ENCODE peak calls at places on chromosomes 1 and 21, in seven cellular contexts. X is stimulated activated naive CD8-positive, alpha-beta T cell treated with anti-CD3 and anti-CD28 coated beads, Interleukin-15, amount 100 ng/mL, for 72 hours; P is Kasumi-1; U is astrocyte; R is stimulated activated CD4-positive, alpha-beta T cell treated with anti-CD3 and anti-CD28 coated beads, Interleukin-12 subunit alpha, Interleukin-12 subunit beta, amount 100 ng/mL, for 4 hours; Q is neuronal stem cell; C is GM04504. J is an unnamed sample.

GRCh38 chr1:156522443-156522970 is 21.9 kb upstream of the MEF2D start:
- DNase-seq in U (no peak), Q (no peak), R (no peak), P (no peak), C (no peak), X (no peak), J (no peak)

GRCh38 chr1:230709619-230710542 is 4.0 kb downstream of the AGT start:
- DNase-seq in U (no peak), R (no peak), P (no peak), X (no peak), C (no peak), Q (no peak), J (no peak)

GRCh38 chr1:12405325-12406217 is 175.7 kb downstream of the VPS13D start:
- DNase-seq in C (no peak), X (no peak), Q (no peak), R (no peak), U (peak), P (peak), J (no peak)

GRCh38 chr21:16195896-16196443 is 466.2 kb downstream of the USP25 start:
- DNase-seq in C (no peak), P (no peak), X (no peak), U (peak), Q (no peak), R (no peak), J (no peak)

GRCh38 chr1:205916541-205916940 is 26.7 kb downstream of the SLC26A9 start:
- DNase-seq in C (no peak), U (peak), P (no peak), X (no peak), R (no peak), Q (no peak), J (no peak)

GRCh38 chr1:226403522-226404034 is 4.3 kb downstream of the PARP1 start:
- DNase-seq in X (no peak), Q (no peak), P (peak), U (peak), C (no peak), R (no peak), J (no peak)

GRCh38 chr1:226063362-226064167 is 1.0 kb downstream of the H3-3A start:
- DNase-seq in C (peak), Q (peak), X (peak), U (peak), R (peak), P (no peak), J (peak)

GRCh38 chr1:3466366-3467075 is 12.1 kb downstream of the ARHGEF16 start:
- DNase-seq in Q (no peak), R (no peak), P (no peak), X (no peak), C (no peak), U (no peak), J (no peak)

GRCh38 chr1:65230741-65231439 is 78.5 kb upstream of the DNAJC6 start:
- DNase-seq in R (no peak), U (no peak), P (peak), Q (no peak), C (no peak), X (no peak), J (no peak)

GRCh38 chr1:113811353-113811887 is 856 bp downstream of the RSBN1 start:
- DNase-seq in X (no peak), Q (peak), P (peak), U (no peak), C (no peak), R (peak), J (no peak)

GRCh38 chr1:232899278-232899677 is 51.1 kb upstream of the NTPCR start:
- DNase-seq in C (no peak), Q (no peak), P (no peak), X (no peak), R (no peak), U (no peak), J (no peak)

GRCh38 chr21:27590271-27590670 is 623.4 kb upstream of the ADAMTS5 start:
- DNase-seq in R (no peak), C (peak), X (no peak), U (no peak), P (peak), Q (no peak), J (no peak)

GRCh38 chr1:50830621-50831020 is 129.4 kb downstream of the FAF1 start:
- DNase-seq in C (no peak), P (no peak), Q (no peak), U (no peak), X (no peak), R (no peak), J (no peak)

GRCh38 chr1:116514708-116515525 is 55.9 kb downstream of the CD58 start:
- DNase-seq in X (peak), C (no peak), U (peak), P (peak), R (no peak), Q (no peak), J (peak)

GRCh38 chr1:94096797-94097549 is 24.0 kb downstream of the ABCA4 start:
- DNase-seq in X (no peak), P (no peak), U (peak), C (no peak), Q (no peak), R (no peak), J (no peak)

GRCh38 chr1:210536263-210536961 is 207.7 kb downstream of the HHAT start:
- DNase-seq in X (no peak), U (no peak), P (no peak), C (no peak), R (no peak), Q (peak), J (no peak)

GRCh38 chr21:41321211-41321907 is 4.8 kb downstream of the FAM3B start:
- DNase-seq in U (no peak), X (no peak), Q (no peak), R (no peak), C (no peak), P (no peak), J (no peak)

GRCh38 chr1:162256287-162256686 is 120.4 kb downstream of the SPATA46 start:
- DNase-seq in P (no peak), X (no peak), C (no peak), Q (no peak), R (no peak), U (no peak), J (no peak)

GRCh38 chr1:185862235-185862634 is 128.0 kb downstream of the HMCN1 start:
- DNase-seq in C (no peak), U (peak), R (no peak), P (no peak), Q (no peak), X (no peak), J (no peak)

GRCh38 chr1:55064861-55065263 is 25.5 kb downstream of the PCSK9 start:
- DNase-seq in C (peak), U (peak), R (no peak), X (no peak), P (no peak), Q (no peak), J (no peak)

GRCh38 chr1:200891774-200892157 is 2.9 kb upstream of the INAVA start:
- DNase-seq in X (no peak), U (no peak), Q (peak), R (no peak), P (no peak), C (no peak), J (no peak)

GRCh38 chr1:209513226-209513625 is 70.3 kb upstream of the CAMK1G start:
- DNase-seq in C (no peak), X (no peak), Q (peak), R (no peak), U (peak), P (no peak), J (no peak)

GRCh38 chr1:240190881-240191385 is 99.2 kb downstream of the FMN2 start:
- DNase-seq in C (peak), P (peak), Q (no peak), R (no peak), X (no peak), U (peak), J (no peak)

GRCh38 chr1:26696645-26697440 is 1.0 kb downstream of the ARID1A start:
- DNase-seq in X (peak), C (no peak), R (peak), P (no peak), U (no peak), Q (no peak), J (peak)

GRCh38 chr1:205438213-205439158 is 16.6 kb upstream of the LEMD1 start:
- DNase-seq in U (peak), R (no peak), Q (no peak), P (peak), X (no peak), C (peak), J (no peak)

GRCh38 chr1:154729031-154729442 is 121.1 kb upstream of the ADAR start:
- DNase-seq in R (no peak), Q (no peak), X (no peak), U (peak), P (peak), C (no peak), J (no peak)

GRCh38 chr1:18175530-18176377 is 68.2 kb downstream of the IGSF21 start:
- DNase-seq in Q (no peak), C (no peak), P (no peak), U (no peak), X (no peak), R (no peak), J (no peak)

GRCh38 chr1:21149430-21149861 is 27.3 kb downstream of the EIF4G3 start:
- DNase-seq in R (no peak), P (peak), U (peak), X (no peak), Q (no peak), C (no peak), J (no peak)

GRCh38 chr21:39141502-39141901 is 41.7 kb downstream of the PSMG1 start:
- DNase-seq in P (no peak), Q (no peak), R (no peak), C (peak), X (no peak), U (peak), J (no peak)

GRCh38 chr1:6239950-6240768 is 3.8 kb upstream of the HES3 start:
- DNase-seq in P (no peak), U (no peak), C (peak), Q (no peak), X (no peak), R (no peak), J (no peak)

GRCh38 chr1:222196736-222197135 is 351.2 kb downstream of the HHIPL2 start:
- DNase-seq in P (no peak), R (no peak), C (no peak), U (no peak), X (no peak), Q (no peak), J (no peak)

GRCh38 chr1:60857851-60858250 is 224.5 kb upstream of the NFIA start:
- DNase-seq in U (no peak), R (no peak), Q (no peak), P (no peak), X (no peak), C (no peak), J (no peak)

GRCh38 chr1:11130406-11130805 is 30.7 kb upstream of the EXOSC10 start:
- DNase-seq in X (no peak), C (no peak), Q (no peak), R (no peak), P (no peak), U (no peak), J (no peak)

GRCh38 chr1:207027221-207027777 is 5.3 kb downstream of the C1orf116 start:
- DNase-seq in C (no peak), R (no peak), U (peak), Q (no peak), P (no peak), X (no peak), J (no peak)

GRCh38 chr21:44700101-44701022 is 3.4 kb downstream of the KRTAP10-12 start:
- DNase-seq in U (no peak), Q (no peak), P (no peak), C (no peak), X (no peak), R (no peak), J (no peak)

GRCh38 chr21:25999935-26000582 is 170.5 kb downstream of the APP start:
- DNase-seq in C (no peak), R (peak), X (peak), Q (no peak), P (no peak), U (no peak), J (no peak)

GRCh38 chr1:11617314-11617713 is 36.9 kb downstream of the FBXO2 start:
- DNase-seq in R (no peak), X (no peak), U (no peak), P (no peak), Q (no peak), C (no peak), J (no peak)

GRCh38 chr1:177282976-177283375 is 112.2 kb downstream of the BRINP2 start:
- DNase-seq in C (no peak), Q (no peak), R (no peak), P (no peak), X (no peak), U (no peak), J (no peak)

GRCh38 chr1:81498370-81499184 is 302.2 kb upstream of the ADGRL2 start:
- DNase-seq in X (no peak), C (no peak), U (no peak), Q (no peak), R (no peak), P (no peak), J (no peak)

J was measured in stimulated activated naive B cell treated with anti-CD40 and anti-IgM and Interleukin-4, amounts not matched to agents 10 μg/mL and 1 μg/mL and 100 μg/mL, for 72 hours.